ENCODE peak calls at places on chromosomes 1 and 21, in eight cellular contexts. P is heart left ventricle, E is kidney epithelial cell, X is fibroblast of lung, Z is psoas muscle, U is fibroblast of mammary gland, T is H1, F is kidney. V is an unnamed sample.

GRCh38 chr1:152018537-152018936 is 18.3 kb downstream of the S100A11 start:
- DNase-seq in P (no peak), E (no peak), X (no peak), Z (no peak), U (peak; percentile 22), T (no peak), F (no peak), V (no peak)

GRCh38 chr1:33902486-33903209 is 38.8 kb downstream of the HMGB4 start:
- DNase-seq in P (no peak), E (no peak), X (peak; percentile 55), Z (no peak), U (no peak), T (no peak), F (no peak), V (peak; percentile 55)

GRCh38 chr1:211952299-211952698 is 83.1 kb downstream of the INTS7 start:
- DNase-seq in P (no peak), E (no peak), X (no peak), Z (no peak), U (no peak), T (no peak), F (no peak), V (no peak)

GRCh38 chr1:214558002-214558770 is 6.8 kb upstream of the PTPN14 start:
- DNase-seq in P (peak; percentile 32), E (peak; percentile 86), X (peak; percentile 97), Z (peak; percentile 34), U (peak; percentile 93), T (no peak), F (no peak), V (peak; percentile 96)

GRCh38 chr1:51234721-51235425 is 1.2 kb upstream of the RNF11 start:
- DNase-seq in P (peak; percentile 75), E (peak; percentile 52), X (peak; percentile 40), Z (peak; percentile 78), U (peak; percentile 56), T (no peak), F (peak; percentile 84), V (no peak)

GRCh38 chr1:26998319-26999300 is 5.1 kb downstream of the TRNP1 start:
- DNase-seq in P (no peak), E (no peak), X (peak; percentile 51), Z (no peak), U (peak; percentile 81), T (no peak), F (no peak), V (no peak)

GRCh38 chr1:10267319-10267718 is 56.9 kb downstream of the KIF1B start:
- DNase-seq in P (peak; percentile 47), E (no peak), X (peak; percentile 73), Z (no peak), U (peak; percentile 67), T (no peak), F (no peak), V (peak; percentile 33)

GRCh38 chr1:190436615-190437014 is 41.0 kb downstream of the BRINP3 start:
- DNase-seq in P (no peak), E (no peak), X (peak; percentile 36), Z (no peak), U (peak; percentile 7), T (no peak), F (no peak), V (no peak)

GRCh38 chr1:31639543-31639942 is 5.1 kb downstream of the PEF1 start:
- DNase-seq in P (no peak), E (no peak), X (peak; percentile 72), Z (no peak), U (peak; percentile 83), T (no peak), F (no peak), V (peak; percentile 79)

GRCh38 chr21:46083271-46084040 is 14.5 kb upstream of the COL6A2 start:
- DNase-seq in P (no peak), E (no peak), X (no peak), Z (peak; percentile 16), U (peak; percentile 90), T (no peak), F (peak; percentile 65), V (peak; percentile 91)

GRCh38 chr21:37535130-37535529 is 168.6 kb downstream of the DYRK1A start:
- DNase-seq in P (no peak), E (no peak), X (no peak), Z (no peak), U (no peak), T (no peak), F (no peak), V (no peak)

GRCh38 chr1:95116666-95117206 is 419 bp upstream of the TLCD4 start:
- DNase-seq in P (peak; percentile 56), E (peak; percentile 12), X (peak; percentile 46), Z (peak; percentile 29), U (peak; percentile 19), T (no peak), F (peak; percentile 70), V (no peak)

GRCh38 chr1:204819495-204819894 is 51.2 kb upstream of the NFASC start:
- DNase-seq in P (no peak), E (no peak), X (no peak), Z (no peak), U (no peak), T (no peak), F (no peak), V (no peak)

GRCh38 chr1:201495447-201496295 is 11.3 kb downstream of the CSRP1 start:
- DNase-seq in P (peak; percentile 86), E (no peak), X (peak; percentile 39), Z (peak; percentile 74), U (peak; percentile 72), T (no peak), F (peak; percentile 95), V (peak; percentile 73)

GRCh38 chr21:41481191-41481590 is 26.8 kb downstream of the TMPRSS2 start:
- DNase-seq in P (no peak), E (no peak), X (peak; percentile 83), Z (no peak), U (peak; percentile 58), T (no peak), F (no peak), V (peak; percentile 60)

GRCh38 chr21:30921129-30921528 is 39.7 kb upstream of the KRTAP11-1 start:
- DNase-seq in P (no peak), E (no peak), X (no peak), Z (no peak), U (no peak), T (no peak), F (no peak), V (no peak)

GRCh38 chr1:167797005-167797404 is 75.2 kb downstream of the MPZL1 start:
- DNase-seq in P (peak; percentile 89), E (peak; percentile 97), X (peak; percentile 94), Z (peak; percentile 75), U (peak; percentile 100), T (no peak), F (peak; percentile 89), V (peak; percentile 100)

GRCh38 chr21:45326169-45326833 is 38.6 kb upstream of the POFUT2 start:
- DNase-seq in P (peak; percentile 25), E (no peak), X (no peak), Z (no peak), U (peak; percentile 68), T (no peak), F (peak; percentile 66), V (peak; percentile 78)

GRCh38 chr1:225733254-225733653 is 44.4 kb upstream of the SRP9 start:
- DNase-seq in P (no peak), E (no peak), X (no peak), Z (no peak), U (no peak), T (no peak), F (no peak), V (no peak)

DNA sequence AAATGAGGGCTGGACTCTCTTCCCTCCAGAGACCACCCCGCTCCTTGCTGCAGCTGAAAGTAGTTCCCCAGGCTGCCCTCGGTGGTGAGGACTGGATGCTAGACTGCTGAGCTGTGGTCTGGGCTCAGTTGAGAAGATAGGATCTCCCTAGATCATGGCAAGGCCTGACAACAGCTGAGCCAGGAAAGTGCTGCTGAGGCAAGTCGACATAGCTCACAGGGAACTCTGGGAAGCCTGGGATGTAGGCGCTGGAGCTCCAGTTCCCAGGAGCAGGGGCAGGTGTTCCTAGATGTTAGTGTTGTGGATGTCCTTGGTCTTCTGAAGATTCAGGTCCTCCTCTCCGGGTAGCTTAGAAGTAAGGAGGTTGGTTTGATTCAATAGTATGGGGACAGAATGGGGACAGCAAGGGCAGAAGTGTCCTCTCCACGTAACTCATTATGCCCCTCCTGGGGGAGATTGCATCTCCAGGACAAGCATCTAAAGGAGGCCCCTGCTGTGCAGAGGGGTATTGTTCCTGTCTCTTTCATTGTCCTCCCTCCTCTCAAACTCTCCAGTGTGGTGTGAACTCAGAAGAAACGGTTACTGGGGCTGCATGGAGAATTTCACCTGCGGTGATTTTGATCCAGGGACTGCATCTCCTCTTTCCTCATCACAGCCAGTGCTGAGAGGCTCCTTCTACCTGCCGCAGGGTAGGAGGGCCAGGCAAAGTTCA is 3.7 kb downstream of the CYB561D1 start:
- DNase-seq in P (no peak), E (no peak), X (no peak), Z (no peak), U (no peak), T (no peak), F (no peak), V (no peak)
- H3K4me3 ChIP-seq in P (no peak overlapping the region), E (no peak overlapping the region), X (no peak overlapping the region), Z (no peak overlapping the region), U (no peak overlapping the region), T (no peak overlapping the region), F (no peak overlapping the region), V (no peak overlapping the region)

DNA sequence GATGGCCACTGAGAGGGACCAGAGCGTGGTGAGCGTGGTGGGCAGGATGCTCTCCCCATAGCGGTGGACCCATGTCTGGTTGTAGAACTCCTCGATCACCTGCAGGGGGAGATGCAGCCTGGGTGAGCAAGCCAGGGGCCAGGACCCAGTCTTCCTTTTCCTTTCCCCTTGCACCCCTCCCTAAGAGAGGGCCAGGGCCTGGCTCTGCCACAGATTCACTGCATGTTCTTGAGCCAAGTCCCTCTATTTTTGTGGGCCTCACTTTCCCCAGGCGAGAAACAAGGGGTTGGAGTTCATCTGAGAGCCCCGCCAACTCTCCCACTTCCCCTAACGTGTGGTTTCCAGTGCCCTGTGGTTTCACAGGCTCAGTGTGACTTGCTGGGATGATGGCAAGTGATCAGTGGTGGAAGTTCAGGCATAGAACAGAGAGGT is 27.5 kb downstream of the SLC2A1 start:
- DNase-seq in P (no peak), E (no peak), X (peak; percentile 41), Z (no peak), U (peak; percentile 42), T (no peak), F (peak; percentile 80), V (peak; percentile 37)
- TF ChIP-seq CTCF in P (peak; percentile 51), E (peak; percentile 64), X (peak; percentile 66), Z (peak; percentile 20), U (peak; percentile 57), T (peak; percentile 84), F (peak; percentile 32), V (peak; percentile 56)

GRCh38 chr1:236370397-236370796 is 23.7 kb upstream of the EDARADD start:
- DNase-seq in P (no peak), E (no peak), X (no peak), Z (no peak), U (no peak), T (no peak), F (no peak), V (no peak)
- H3K4me3 ChIP-seq in P (no peak overlapping the region), E (no peak overlapping the region), X (no peak overlapping the region), Z (no peak overlapping the region), U (no peak overlapping the region), T (no peak overlapping the region), F (no peak overlapping the region), V (no peak overlapping the region)

GRCh38 chr1:53145942-53146708 is 3.7 kb upstream of the SLC1A7 start:
- DNase-seq in P (peak; percentile 81), E (peak; percentile 98), X (peak; percentile 100), Z (peak; percentile 77), U (peak; percentile 99), T (no peak), F (peak; percentile 96), V (peak; percentile 100)
- TF ChIP-seq CTCF in P (no peak), E (no peak), X (no peak), Z (no peak), U (no peak), T (no peak), F (no peak), V (no peak)

GRCh38 chr1:177983824-177984528 is 14.1 kb upstream of the SEC16B start:
- DNase-seq in P (peak; percentile 65), E (peak; percentile 51), X (peak; percentile 96), Z (peak; percentile 44), U (peak; percentile 98), T (peak; percentile 21), F (no peak), V (peak; percentile 95)
- H3K4me3 ChIP-seq in P (peak overlapping the region; percentile 13), E (no peak overlapping the region), X (peak overlapping the region; percentile 47), Z (peak overlapping the region; percentile 5), U (peak overlapping the region; percentile 34), T (no peak overlapping the region), F (no peak overlapping the region), V (peak overlapping the region; percentile 40)

V was measured in AG10803.